ENCODE peak calls at places on chromosomes 2 and 18, in four cellular contexts. K, D, F and E are unnamed samples.

GRCh38 chr2:9805435-9806297 is 37.6 kb upstream of the TAF1B start:
- DNase-seq in D (no peak), K (peak; percentile 43), F (no peak), E (no peak)

GRCh38 chr2:219243291-219243761 is 1.9 kb downstream of the GLB1L start:
- DNase-seq in F (no peak), K (peak; percentile 58), D (no peak), E (no peak)

GRCh38 chr2:186522538-186522937 is 36.5 kb downstream of the ZC3H15 start:
- DNase-seq in F (no peak), K (no peak), D (no peak), E (no peak)

GRCh38 chr18:73144030-73144429 is 276.2 kb upstream of the NETO1 start:
- DNase-seq in F (no peak), K (no peak), D (no peak), E (no peak)

GRCh38 chr2:40168546-40168945 is 283.3 kb downstream of the SLC8A1 start:
- DNase-seq in F (no peak), K (no peak), D (no peak), E (no peak)

GRCh38 chr2:20542761-20543578 is 96.1 kb downstream of the RHOB start:
- DNase-seq in F (no peak), D (no peak), K (no peak), E (no peak)

GRCh38 chr2:158359846-158360245 is 96.7 kb downstream of the CCDC148 start:
- DNase-seq in K (no peak), F (no peak), D (no peak), E (no peak)

GRCh38 chr18:36544036-36544725 is 246.7 kb downstream of the FHOD3 start:
- DNase-seq in F (no peak), D (no peak), K (no peak), E (no peak)

GRCh38 chr2:234879671-234880455 is 72.0 kb upstream of the SH3BP4 start:
- DNase-seq in D (peak; percentile 19), K (no peak), F (no peak), E (no peak)

GRCh38 chr2:43024515-43024962 is 201.9 kb downstream of the ZFP36L2 start:
- DNase-seq in D (no peak), F (no peak), K (peak; percentile 81), E (no peak)

GRCh38 chr2:230774348-230774951 is 61.8 kb downstream of the CAB39 start:
- DNase-seq in K (no peak), D (no peak), F (no peak), E (no peak)

GRCh38 chr2:224263571-224264043 is 138.3 kb downstream of the FAM124B start:
- DNase-seq in K (no peak), F (no peak), D (peak; percentile 41), E (no peak)

GRCh38 chr2:230658877-230659652 is 53.6 kb upstream of the CAB39 start:
- DNase-seq in F (no peak), D (no peak), K (no peak), E (no peak)